ENCODE peak calls at places on chromosomes 4 and X, in six cellular contexts. K is uterus, Q is tibial artery, P is B cell, E is endothelial cell, R is PC-9. Y is an unnamed sample.

GRCh38 chr4:181679754-181680153 is 563.4 kb upstream of the TENM3 start:
- DNase-seq in Q (no peak), K (no peak), P (no peak), R (no peak), E (no peak), Y (no peak)

GRCh38 chr4:11436673-11437072 is 8.0 kb upstream of the HS3ST1 start:
- DNase-seq in E (no peak), Q (no peak), R (no peak), P (no peak), K (no peak), Y (no peak)

GRCh38 chrX:13828392-13828791 is 11.5 kb upstream of the GPM6B start:
- DNase-seq in P (no peak), K (no peak), E (no peak), Q (no peak), R (no peak), Y (no peak)

GRCh38 chrX:1593286-1594271 is 2.2 kb downstream of the AKAP17A start:
- DNase-seq in E (no peak), K (no peak), P (no peak), R (no peak), Q (no peak), Y (no peak)

GRCh38 chr4:76895619-76896018 is 2.3 kb downstream of the SOWAHB start:
- DNase-seq in K (no peak), R (no peak), E (no peak), P (no peak), Q (no peak), Y (no peak)

GRCh38 chr4:13498464-13498863 is 14.3 kb upstream of the RAB28 start:
- DNase-seq in P (no peak), R (no peak), Q (no peak), E (no peak), K (no peak), Y (no peak)

GRCh38 chr4:120554086-120554485 is 368.4 kb downstream of the PRDM5 start:
- DNase-seq in R (no peak), K (no peak), P (no peak), Q (no peak), E (no peak), Y (no peak)

GRCh38 chrX:23513121-23513520 is 154.2 kb upstream of the PRDX4 start:
- DNase-seq in E (no peak), K (no peak), P (no peak), R (no peak), Q (no peak), Y (no peak)

GRCh38 chrX:150886381-150886780 is 12.1 kb downstream of the CD99L2 start:
- DNase-seq in E (no peak), K (no peak), P (no peak), Q (no peak), R (no peak), Y (no peak)

GRCh38 chr4:35358001-35358584 is 886.2 kb downstream of the ARAP2 start:
- DNase-seq in P (no peak), K (no peak), R (peak), E (no peak), Q (no peak), Y (no peak)

GRCh38 chr4:152935661-152936445 is at the start of gene FHDC1:
- DNase-seq in P (peak), E (peak), Q (no peak), R (peak), K (no peak), Y (peak)

GRCh38 chrX:118211891-118212816 is 95.5 kb upstream of the KLHL13 start:
- DNase-seq in Q (no peak), P (peak), E (no peak), R (no peak), K (no peak), Y (no peak)

GRCh38 chr4:163048447-163048846 is 118.2 kb downstream of the NAF1 start:
- DNase-seq in P (peak), E (peak), K (no peak), R (no peak), Q (no peak), Y (peak)
- TF ChIP-seq CTCF in P (peak), E (peak), K (peak), R (peak), Q (peak), Y (peak)

DNA sequence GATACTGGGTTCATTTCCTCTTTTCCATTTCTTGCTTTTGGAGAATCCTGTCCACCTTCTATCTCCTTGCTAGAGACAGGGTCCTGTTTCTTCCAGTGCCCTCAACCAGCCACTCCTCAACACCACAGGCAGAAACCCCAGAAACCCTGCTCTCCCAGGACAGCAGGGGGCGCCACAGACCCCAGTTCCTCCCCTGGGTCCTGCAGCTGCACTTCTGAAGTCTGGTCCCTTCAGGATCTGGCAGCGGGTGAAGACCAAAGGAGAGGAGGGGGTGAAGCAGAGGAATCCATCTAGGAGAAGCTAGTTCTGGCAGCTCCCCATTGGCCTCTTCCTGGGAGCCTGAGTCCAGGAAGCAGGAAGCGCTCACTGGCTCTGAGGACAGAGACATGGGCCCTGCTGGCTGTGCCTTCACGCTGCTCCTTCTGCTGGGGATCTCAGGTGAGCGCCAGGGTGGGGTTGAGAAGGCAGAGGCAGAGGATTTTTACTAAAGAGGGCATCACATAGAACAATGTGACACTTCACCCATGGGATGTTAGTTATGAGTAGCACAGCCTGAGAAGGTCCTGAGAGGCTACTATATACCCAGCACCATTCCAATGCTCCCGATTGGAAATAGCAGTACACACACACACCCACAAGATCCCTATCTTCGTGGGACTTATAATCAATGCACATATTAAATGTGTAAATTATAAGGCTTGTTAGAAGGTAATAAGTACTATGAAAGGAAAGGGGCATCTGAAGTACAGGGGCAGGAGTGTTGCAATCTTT is at the start of gene PRSS48:
- DNase-seq in R (no peak), K (peak), P (no peak), E (peak), Q (peak), Y (peak)
- TF ChIP-seq CTCF in R (peak), K (peak), P (peak), E (peak), Q (peak), Y (peak)

DNA sequence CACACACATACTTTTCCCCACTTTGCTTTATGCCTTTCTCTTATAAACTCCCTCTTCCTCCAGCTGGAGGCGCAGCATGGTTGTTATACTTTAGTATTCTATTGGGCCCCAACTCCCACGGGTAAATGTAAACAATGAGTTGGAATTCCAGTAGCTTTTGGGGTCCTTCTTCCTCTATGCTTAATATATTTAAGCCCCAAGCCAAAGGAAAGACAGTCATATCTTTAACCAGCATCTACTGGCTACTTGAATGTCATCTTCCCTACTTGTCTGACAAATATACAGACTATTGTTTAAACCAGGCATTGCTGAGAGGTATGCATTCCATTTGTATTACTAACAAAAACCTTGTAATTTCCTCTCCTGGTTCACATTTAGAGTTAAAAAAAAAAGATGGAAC is 72.9 kb downstream of the WDR19 start:
- DNase-seq in K (no peak), Q (no peak), R (peak), E (no peak), P (no peak), Y (no peak)
- TF ChIP-seq CTCF in K (no peak), Q (no peak), R (no peak), E (no peak), P (no peak), Y (no peak)

GRCh38 chr4:86593726-86594558 is at the start of gene PTPN13:
- DNase-seq in Q (peak), K (peak), R (peak), P (peak), E (peak), Y (peak)
- TF ChIP-seq CTCF in Q (no peak), K (no peak), R (no peak), P (no peak), E (no peak), Y (no peak)

DNA sequence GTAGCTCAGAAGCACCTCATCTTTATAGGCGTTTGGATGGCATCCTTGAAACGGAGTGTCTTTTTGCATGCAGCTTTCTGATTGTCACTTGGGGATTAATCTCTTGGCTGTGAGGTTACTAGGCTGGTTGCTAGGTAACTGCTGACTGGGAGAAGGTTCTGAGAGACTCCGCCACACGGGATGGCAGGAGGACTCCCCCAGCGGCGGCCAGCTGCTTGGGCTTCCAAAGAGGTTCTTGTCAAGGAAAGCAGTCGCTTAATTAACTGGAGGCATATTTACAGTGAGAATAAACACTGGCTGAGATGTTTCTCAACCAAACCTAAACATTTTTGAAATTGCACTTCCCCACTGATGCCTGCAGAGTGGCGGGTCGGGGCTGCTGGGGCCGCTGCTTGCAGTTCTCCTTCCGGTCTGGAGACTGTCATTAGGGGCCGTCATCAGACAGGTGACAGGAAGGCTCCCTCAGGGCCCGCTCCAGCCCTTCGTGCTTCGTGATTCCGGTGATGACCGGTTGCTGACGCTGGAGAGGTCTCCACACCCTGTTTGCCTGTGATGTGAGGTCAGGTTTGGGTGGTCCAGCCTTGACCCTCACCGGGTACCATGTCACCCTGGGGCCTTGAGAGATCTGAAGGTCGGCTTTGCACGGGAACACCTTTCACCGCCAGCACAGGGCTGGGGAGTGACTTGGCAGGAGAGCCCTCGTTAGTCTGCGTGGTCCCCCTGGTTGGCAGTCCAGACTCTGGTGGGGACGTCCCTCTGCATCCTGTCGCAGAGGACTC is 9.1 kb downstream of the NSG1 start:
- DNase-seq in Q (no peak), K (no peak), R (no peak), P (no peak), E (no peak), Y (peak)
- TF ChIP-seq CTCF in Q (no peak), K (no peak), R (no peak), P (no peak), E (no peak), Y (no peak)

DNA sequence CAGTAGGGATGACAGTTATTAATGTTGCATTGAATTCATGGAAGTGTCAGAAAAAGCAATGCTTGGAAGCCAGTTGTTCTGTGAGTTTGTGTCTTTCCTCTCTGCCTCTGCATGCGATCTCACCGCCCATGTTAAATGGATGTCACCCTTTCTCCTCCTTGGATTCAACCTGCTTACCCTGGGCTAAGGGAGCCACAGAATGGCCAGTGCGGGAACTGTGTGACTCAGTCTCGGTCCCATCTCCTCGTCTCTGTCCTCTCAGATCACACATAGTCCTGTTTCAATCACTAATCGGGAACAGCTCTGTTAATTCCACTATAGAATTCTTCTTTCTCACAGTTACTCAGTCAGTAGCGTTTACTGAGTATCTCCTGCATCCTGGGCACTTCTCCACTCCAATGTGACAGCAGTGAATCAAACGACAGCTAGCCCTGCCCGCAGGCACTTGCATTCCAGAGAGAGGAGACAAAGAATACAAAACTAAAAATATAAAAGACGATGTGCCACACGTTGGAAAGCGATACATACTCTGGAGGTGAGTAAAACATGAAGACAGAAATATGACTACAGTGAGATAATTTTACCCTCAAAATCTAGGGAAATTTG is 53.6 kb upstream of the TLR3 start:
- DNase-seq in R (no peak), Q (no peak), E (no peak), P (no peak), K (no peak), Y (no peak)
- TF ChIP-seq CTCF in R (no peak), Q (no peak), E (no peak), P (no peak), K (no peak), Y (no peak)

DNA sequence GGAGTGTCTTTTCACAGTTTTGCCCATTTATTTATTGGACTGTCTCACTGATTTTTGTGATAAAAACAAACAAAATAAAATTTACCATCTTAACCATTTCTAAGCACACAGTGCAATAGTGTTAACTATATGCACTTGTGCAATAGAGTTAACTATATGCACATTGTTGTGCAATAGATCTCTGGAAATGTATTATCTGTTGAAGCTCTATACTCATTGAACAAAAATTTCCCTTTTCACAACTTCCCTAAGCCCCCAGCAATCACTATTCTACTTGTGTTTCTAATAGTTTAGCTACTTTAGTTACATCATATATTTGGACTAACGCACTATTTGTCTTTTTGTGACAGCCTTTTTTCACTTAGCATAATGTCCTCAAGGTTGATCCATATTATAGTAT is 59.7 kb upstream of the BEX4 start:
- DNase-seq in Q (no peak), E (no peak), K (no peak), P (no peak), R (no peak), Y (no peak)
- TF ChIP-seq CTCF in Q (no peak), E (no peak), K (no peak), P (no peak), R (no peak), Y (no peak)

GRCh38 chr4:80252953-80253352 is 13.5 kb upstream of the FGF5 start:
- DNase-seq in K (no peak), P (no peak), E (no peak), R (no peak), Q (no peak), Y (no peak)

GRCh38 chr4:80253510-80253909 is 13.0 kb upstream of the FGF5 start:
- DNase-seq in K (no peak), P (no peak), Q (no peak), E (no peak), R (no peak), Y (no peak)

GRCh38 chr4:80252427-80252826 is 14.0 kb upstream of the FGF5 start:
- DNase-seq in R (no peak), K (no peak), P (no peak), Q (no peak), E (no peak), Y (no peak)

GRCh38 chr4:80255374-80256095 is 10.9 kb upstream of the FGF5 start:
- DNase-seq in P (no peak), Q (no peak), R (no peak), K (no peak), E (no peak), Y (no peak)

DNA sequence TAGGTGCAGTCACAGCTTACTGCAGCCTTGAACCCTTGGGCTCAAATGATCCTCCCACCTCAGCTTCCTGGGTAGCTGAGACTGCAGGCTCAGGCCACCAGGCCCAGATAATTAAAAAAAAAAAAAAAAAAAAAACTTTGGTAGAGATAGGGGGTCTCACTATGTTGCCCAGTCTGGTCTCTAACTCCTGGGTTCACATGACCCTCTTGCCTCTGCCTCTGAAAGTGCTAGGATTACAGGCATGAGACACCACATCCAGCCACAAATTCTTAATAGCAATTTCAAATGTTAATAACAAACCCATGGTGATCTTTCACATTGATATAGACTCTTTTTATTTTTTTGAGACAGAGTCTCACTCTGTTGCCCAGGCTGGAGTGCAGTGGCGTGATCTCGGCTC is 12.3 kb upstream of the FGF5 start:
- DNase-seq in P (no peak), R (no peak), K (no peak), E (no peak), Q (no peak), Y (no peak)
- TF ChIP-seq CTCF in P (no peak), R (no peak), K (no peak), E (no peak), Q (no peak), Y (no peak)